ENCODE peak calls at places on chromosomes 2 and 18, in eight cellular contexts. L, F, S, M, R, Y, D and T are unnamed samples.

GRCh38 chr2:86038291-86039081 is 67.2 kb downstream of the POLR1A start:
- DNase-seq in L (no peak), F (no peak), S (peak; percentile 97), M (no peak), R (peak; percentile 72), Y (no peak), D (no peak), T (no peak)

GRCh38 chr2:143128681-143129580 is at the start of gene ARHGAP15:
- DNase-seq in L (no peak), F (peak; percentile 6), S (peak; percentile 90), M (no peak), R (peak; percentile 70), Y (no peak), D (peak; percentile 12), T (peak; percentile 67)

GRCh38 chr18:79679552-79680099 is at the start of gene CTDP1:
- DNase-seq in L (peak; percentile 91), F (peak; percentile 95), S (peak; percentile 91), M (peak; percentile 98), R (peak; percentile 94), Y (peak; percentile 87), D (peak; percentile 92), T (peak; percentile 26)

GRCh38 chr2:1837458-1837857 is 93.1 kb upstream of the PXDN start:
- DNase-seq in L (no peak), F (no peak), S (no peak), M (peak; percentile 27), R (no peak), Y (peak; percentile 27), D (peak; percentile 70), T (no peak)

GRCh38 chr2:39377226-39377939 is 59.7 kb downstream of the MAP4K3 start:
- DNase-seq in L (no peak), F (no peak), S (no peak), M (no peak), R (peak; percentile 40), Y (no peak), D (no peak), T (no peak)

GRCh38 chr2:178306351-178307073 is 112.2 kb downstream of the OSBPL6 start:
- DNase-seq in L (no peak), F (peak; percentile 12), S (no peak), M (peak; percentile 68), R (peak; percentile 58), Y (peak; percentile 26), D (peak; percentile 69), T (no peak)

GRCh38 chr2:240425697-240426096 is 9.8 kb upstream of the GPC1 start:
- DNase-seq in L (no peak), F (no peak), S (no peak), M (no peak), R (no peak), Y (no peak), D (no peak), T (no peak)

GRCh38 chr2:164388511-164388910 is 232.8 kb downstream of the GRB14 start:
- DNase-seq in L (no peak), F (no peak), S (no peak), M (peak; percentile 36), R (peak; percentile 84), Y (no peak), D (no peak), T (no peak)

GRCh38 chr18:26436176-26437031 is 111.9 kb downstream of the KCTD1 start:
- DNase-seq in L (no peak), F (no peak), S (no peak), M (no peak), R (no peak), Y (no peak), D (no peak), T (no peak)

GRCh38 chr18:35118641-35119040 is 77.4 kb downstream of the MAPRE2 start:
- DNase-seq in L (no peak), F (no peak), S (no peak), M (peak; percentile 26), R (no peak), Y (no peak), D (no peak), T (no peak)

GRCh38 chr2:239163306-239164070 is 237.3 kb downstream of the HDAC4 start:
- DNase-seq in L (peak; percentile 5), F (no peak), S (no peak), M (no peak), R (no peak), Y (no peak), D (no peak), T (no peak)

GRCh38 chr2:129575880-129576279 is 403.6 kb upstream of the RAB6C start:
- DNase-seq in L (no peak), F (no peak), S (no peak), M (no peak), R (no peak), Y (no peak), D (no peak), T (no peak)

GRCh38 chr2:233964581-233964980 is 47.4 kb downstream of the TRPM8 start:
- DNase-seq in L (no peak), F (no peak), S (no peak), M (no peak), R (no peak), Y (no peak), D (no peak), T (no peak)

GRCh38 chr18:50117876-50118275 is 77.1 kb downstream of the MYO5B start:
- DNase-seq in L (no peak), F (no peak), S (no peak), M (no peak), R (no peak), Y (no peak), D (no peak), T (no peak)

GRCh38 chr18:50629148-50629631 is 69.3 kb downstream of the MAPK4 start:
- DNase-seq in L (no peak), F (no peak), S (no peak), M (no peak), R (no peak), Y (peak; percentile 74), D (no peak), T (peak; percentile 2)

GRCh38 chr18:41922171-41922570 is 32.9 kb upstream of the PIK3C3 start:
- DNase-seq in L (no peak), F (no peak), S (no peak), M (peak; percentile 31), R (no peak), Y (no peak), D (no peak), T (no peak)

GRCh38 chr2:160068906-160069305 is 6.5 kb upstream of the PLA2R1 start:
- DNase-seq in L (no peak), F (no peak), S (no peak), M (no peak), R (no peak), Y (no peak), D (no peak), T (no peak)

GRCh38 chr18:43772907-43773306 is 495.6 kb upstream of the SYT4 start:
- DNase-seq in L (peak; percentile 42), F (no peak), S (no peak), M (no peak), R (no peak), Y (no peak), D (peak; percentile 5), T (no peak)

DNA sequence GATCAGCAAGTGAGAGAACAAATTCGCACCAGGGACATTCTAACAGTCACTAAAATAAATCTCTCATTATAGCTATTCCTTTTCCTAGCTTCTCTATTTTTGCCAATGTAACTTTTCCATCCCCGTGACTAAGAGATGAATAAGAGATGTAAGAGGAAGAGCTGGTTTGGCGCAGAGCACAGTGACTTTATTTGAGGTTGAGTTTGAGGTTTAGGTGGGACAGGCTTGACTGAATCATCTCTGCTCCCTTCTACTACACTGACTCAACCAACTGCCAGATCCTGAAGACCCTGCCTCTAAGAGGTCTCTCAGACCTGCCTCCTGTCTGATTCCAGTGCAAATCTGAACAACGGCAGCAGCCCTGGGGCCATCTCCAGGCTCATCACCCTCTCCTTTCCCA is 28.0 kb downstream of the RFX8 start:
- DNase-seq in L (no peak), F (no peak), S (no peak), M (no peak), R (no peak), Y (no peak), D (no peak), T (no peak)
- H3K27ac ChIP-seq in L (no peak overlapping the region), F (no peak overlapping the region), S (no peak overlapping the region), M (no peak overlapping the region), R (no peak overlapping the region), Y (no peak overlapping the region), D (no peak overlapping the region), T (no peak overlapping the region)

DNA sequence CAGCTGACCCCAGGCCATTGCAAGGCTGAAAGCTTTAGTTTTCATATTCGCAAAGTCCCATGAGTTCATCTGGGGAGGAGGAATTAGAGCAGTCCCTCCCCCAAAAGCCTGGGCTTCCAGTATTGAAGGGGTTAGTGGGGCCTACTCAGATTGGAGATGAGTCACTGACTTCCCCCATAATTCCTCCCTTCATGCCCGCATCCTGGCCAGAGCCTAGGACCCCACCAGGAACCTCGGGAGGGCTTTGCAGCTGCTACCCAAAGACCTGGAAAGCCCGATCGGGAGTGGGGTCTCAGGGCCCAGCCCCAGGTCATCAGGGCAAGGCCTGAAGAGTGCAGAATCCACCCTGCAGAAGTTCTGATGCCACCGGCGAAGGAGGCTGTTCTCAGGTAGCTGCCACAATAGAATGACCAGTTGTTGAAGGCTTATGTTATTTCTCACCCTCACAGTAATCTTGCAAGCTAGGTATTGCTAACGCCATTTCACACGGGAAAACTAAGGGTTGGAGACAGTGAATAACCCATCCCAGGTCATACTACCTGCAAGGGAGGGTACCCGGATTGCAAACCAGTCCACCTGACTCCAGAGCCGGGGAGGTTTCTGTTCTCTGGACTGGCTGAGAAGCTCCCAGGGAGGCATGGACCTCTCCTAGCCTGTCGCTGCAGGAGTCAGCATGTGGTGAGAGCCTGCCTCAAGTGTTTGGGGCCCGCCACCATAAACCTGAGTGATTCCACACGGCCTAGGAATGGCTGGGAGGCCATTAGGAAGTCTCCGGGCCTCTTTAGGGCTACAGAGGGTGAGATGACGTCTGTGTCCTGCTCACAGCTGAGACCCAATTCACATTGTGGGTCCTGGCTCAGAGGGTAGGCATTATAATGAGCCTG is 5.8 kb upstream of the ARID5A start:
- DNase-seq in L (no peak), F (no peak), S (no peak), M (no peak), R (no peak), Y (no peak), D (no peak), T (no peak)
- H3K27ac ChIP-seq in L (peak overlapping the region; percentile 95), F (no peak overlapping the region), S (peak overlapping the region; percentile 54), M (no peak overlapping the region), R (peak overlapping the region; percentile 96), Y (peak overlapping the region; percentile 83), D (no peak overlapping the region), T (no peak overlapping the region)

GRCh38 chr18:475202-475624 is 25.3 kb downstream of the COLEC12 start:
- DNase-seq in L (no peak), F (no peak), S (no peak), M (no peak), R (no peak), Y (peak; percentile 13), D (no peak), T (no peak)
- H3K27ac ChIP-seq in L (peak overlapping the region; percentile 58), F (no peak overlapping the region), S (no peak overlapping the region), M (no peak overlapping the region), R (no peak overlapping the region), Y (peak overlapping the region; percentile 27), D (no peak overlapping the region), T (no peak overlapping the region)

DNA sequence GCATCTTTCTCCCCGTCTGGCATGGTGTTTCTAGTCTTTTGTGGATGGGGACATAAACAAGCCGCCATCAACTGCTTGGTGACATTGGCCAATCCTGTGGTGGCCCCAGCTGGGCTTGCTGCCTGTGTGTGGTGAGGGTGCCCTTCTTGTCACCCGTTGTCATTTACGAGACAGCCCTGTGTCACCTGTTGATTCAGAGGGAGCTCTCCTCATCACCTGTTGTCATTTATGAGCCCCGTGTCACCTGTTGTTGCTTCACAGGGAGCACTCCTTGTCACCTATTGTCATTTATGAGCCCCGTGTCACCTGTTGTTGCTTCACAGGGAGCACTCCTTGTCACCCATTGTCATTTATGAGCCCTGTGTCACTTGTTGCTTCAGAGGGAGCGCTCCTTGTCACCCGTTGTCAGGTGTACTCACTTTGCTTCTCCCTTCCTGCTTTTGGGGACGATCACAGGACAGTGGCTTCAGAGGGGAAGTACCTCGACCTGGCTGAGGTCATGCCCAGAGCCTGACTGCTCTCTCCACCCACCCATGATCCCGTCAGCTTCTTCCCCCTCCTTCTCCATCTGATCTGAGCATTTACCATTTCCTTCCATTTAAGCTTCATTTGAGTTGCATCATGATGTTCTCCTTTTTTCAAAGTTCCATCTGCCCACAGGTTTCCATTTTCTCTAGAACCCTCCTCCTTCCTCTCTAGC is 29.1 kb downstream of the HPCAL1 start:
- DNase-seq in L (no peak), F (no peak), S (peak; percentile 85), M (no peak), R (no peak), Y (no peak), D (no peak), T (no peak)
- H3K27ac ChIP-seq in L (peak overlapping the region; percentile 83), F (no peak overlapping the region), S (peak overlapping the region; percentile 81), M (no peak overlapping the region), R (no peak overlapping the region), Y (no peak overlapping the region), D (no peak overlapping the region), T (no peak overlapping the region)